ENCODE peak calls at places on chromosomes 12 and 14, in ten cellular contexts. V, P, J, R, K, C, E, T, H and W are unnamed samples.

GRCh38 chr12:23803547-23803946 is 145.9 kb downstream of the SOX5 start:
- DNase-seq in V (no peak), P (no peak), J (no peak), R (no peak), K (no peak), C (no peak), E (no peak), T (no peak), H (no peak), W (no peak)

GRCh38 chr14:105331575-105332351 is 17.2 kb downstream of the PACS2 start:
- DNase-seq in V (no peak), P (no peak), J (no peak), R (no peak), K (no peak), C (no peak), E (no peak), T (no peak), H (no peak), W (no peak)

GRCh38 chr12:80802652-80803051 is 85.9 kb downstream of the MYF5 start:
- DNase-seq in V (no peak), P (no peak), J (no peak), R (no peak), K (no peak), C (no peak), E (no peak), T (no peak), H (no peak), W (no peak)

GRCh38 chr14:88426271-88426670 is 40.8 kb downstream of the SPATA7 start:
- DNase-seq in V (no peak), P (no peak), J (no peak), R (no peak), K (no peak), C (no peak), E (no peak), T (no peak), H (no peak), W (no peak)

GRCh38 chr12:132315951-132316350 is 13.4 kb downstream of the GALNT9 start:
- DNase-seq in V (no peak), P (no peak), J (peak), R (no peak), K (no peak), C (no peak), E (no peak), T (no peak), H (no peak), W (no peak)

GRCh38 chr14:80764921-80765507 is 176.5 kb downstream of the CEP128 start:
- DNase-seq in V (no peak), P (no peak), J (no peak), R (no peak), K (no peak), C (no peak), E (no peak), T (no peak), H (no peak), W (no peak)

GRCh38 chr14:90381011-90381790 is 15.6 kb upstream of the CALM1 start:
- DNase-seq in V (no peak), P (no peak), J (no peak), R (no peak), K (no peak), C (no peak), E (no peak), T (no peak), H (no peak), W (no peak)

GRCh38 chr12:52873832-52874572 is 25.2 kb upstream of the KRT78 start:
- DNase-seq in V (no peak), P (peak), J (peak), R (peak), K (no peak), C (peak), E (peak), T (peak), H (peak), W (no peak)

GRCh38 chr12:58301337-58302122 is 360.2 kb downstream of the ATP23 start:
- DNase-seq in V (no peak), P (no peak), J (no peak), R (no peak), K (no peak), C (no peak), E (no peak), T (no peak), H (no peak), W (no peak)